ENCODE peak calls at places on chromosome 16, in four cellular contexts. A, J, V and M are unnamed samples.
A peak's percentile ranks its signal among the peaks of the same experiment; 100 is the strongest.

GRCh38 chr16:20901441-20902112 is 1.0 kb downstream of the LYRM1 start:
- DNase-seq in A (peak; percentile 62), J (peak; percentile 75), V (peak; percentile 55), M (peak; percentile 35)

GRCh38 chr16:56841233-56841632 is 23.8 kb upstream of the SLC12A3 start:
- DNase-seq in A (peak; percentile 83), J (peak; percentile 54), V (no peak), M (peak; percentile 59)

GRCh38 chr16:31157136-31157535 is 7.3 kb upstream of the PRSS36 start:
- DNase-seq in A (no peak), J (no peak), V (peak; percentile 27), M (no peak)

GRCh38 chr16:69376393-69377059 is 9.3 kb downstream of the TERF2 start:
- DNase-seq in A (no peak), J (no peak), V (no peak), M (no peak)

GRCh38 chr16:58859958-58860669 is 126.0 kb upstream of the GOT2 start:
- DNase-seq in A (no peak), J (no peak), V (no peak), M (no peak)

GRCh38 chr16:69049146-69049545 is 56.3 kb upstream of the HAS3 start:
- DNase-seq in A (peak; percentile 55), J (peak; percentile 51), V (no peak), M (peak; percentile 40)

GRCh38 chr16:76428858-76429257 is 151.7 kb downstream of the CNTNAP4 start:
- DNase-seq in A (peak; percentile 1), J (peak; percentile 5), V (no peak), M (no peak)

GRCh38 chr16:31360296-31360695 is 5.3 kb downstream of the ITGAX start:
- DNase-seq in A (no peak), J (no peak), V (no peak), M (no peak)

GRCh38 chr16:82639666-82640336 is 13.0 kb downstream of the CDH13 start:
- DNase-seq in A (peak; percentile 68), J (peak; percentile 71), V (peak; percentile 64), M (peak; percentile 44)

GRCh38 chr16:19595043-19595767 is 39.7 kb downstream of the VPS35L start:
- DNase-seq in A (peak; percentile 73), J (peak; percentile 89), V (no peak), M (peak; percentile 87)

GRCh38 chr16:80806957-80807356 is 2.6 kb upstream of the CDYL2 start:
- DNase-seq in A (peak; percentile 76), J (peak; percentile 53), V (no peak), M (peak; percentile 79)

DNA sequence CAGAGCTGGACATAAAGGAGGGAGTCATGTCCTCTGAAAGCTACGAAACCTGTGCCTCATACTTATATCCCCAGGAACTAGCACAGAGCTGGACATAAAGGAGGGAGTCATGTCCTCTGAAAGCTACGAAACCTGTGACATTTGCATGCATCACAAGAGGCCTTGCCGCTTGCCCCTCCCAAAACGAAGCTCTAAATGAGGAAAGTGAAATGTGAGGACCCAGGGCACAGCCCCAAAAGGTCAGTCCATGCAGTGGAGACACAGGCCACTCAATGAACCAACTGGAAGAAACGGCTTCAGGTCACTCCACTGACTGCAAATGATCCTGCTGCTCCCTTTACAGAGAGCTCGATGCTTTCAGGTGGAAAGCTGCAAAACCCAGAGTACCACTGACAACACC is 38.3 kb downstream of the COG7 start:
- DNase-seq in A (no peak), J (no peak), V (no peak), M (no peak)
- TF ChIP-seq CTCF in A (no peak), J (no peak), V (no peak), M (no peak)

GRCh38 chr16:51376080-51376479 is 225.0 kb upstream of the SALL1 start:
- DNase-seq in A (no peak), J (no peak), V (no peak), M (no peak)

GRCh38 chr16:51374790-51375189 is 223.7 kb upstream of the SALL1 start:
- DNase-seq in A (no peak), J (no peak), V (no peak), M (no peak)

GRCh38 chr16:51374346-51374745 is 223.3 kb upstream of the SALL1 start:
- DNase-seq in A (peak; percentile 87), J (peak; percentile 60), V (no peak), M (peak; percentile 88)
- TF ChIP-seq CTCF in A (peak; percentile 5), J (no peak), V (no peak), M (peak; percentile 40)

GRCh38 chr16:356756-357155 is 4.2 kb upstream of the AXIN1 start:
- DNase-seq in A (no peak), J (no peak), V (no peak), M (no peak)

GRCh38 chr16:359871-360697 is 7.6 kb upstream of the AXIN1 start:
- DNase-seq in A (no peak), J (no peak), V (no peak), M (no peak)

GRCh38 chr16:360698-361336 is 8.3 kb upstream of the AXIN1 start:
- DNase-seq in A (no peak), J (no peak), V (no peak), M (no peak)

GRCh38 chr16:361341-361871 is 8.9 kb upstream of the AXIN1 start:
- DNase-seq in A (no peak), J (no peak), V (no peak), M (no peak)

GRCh38 chr16:359067-359763 is 6.7 kb upstream of the AXIN1 start:
- DNase-seq in A (no peak), J (no peak), V (no peak), M (no peak)
- TF ChIP-seq CTCF in A (no peak), J (no peak), V (no peak), M (no peak)

GRCh38 chr16:6076631-6077030 is 979.0 kb upstream of the EEF2KMT start:
- DNase-seq in A (no peak), J (no peak), V (no peak), M (no peak)

DNA sequence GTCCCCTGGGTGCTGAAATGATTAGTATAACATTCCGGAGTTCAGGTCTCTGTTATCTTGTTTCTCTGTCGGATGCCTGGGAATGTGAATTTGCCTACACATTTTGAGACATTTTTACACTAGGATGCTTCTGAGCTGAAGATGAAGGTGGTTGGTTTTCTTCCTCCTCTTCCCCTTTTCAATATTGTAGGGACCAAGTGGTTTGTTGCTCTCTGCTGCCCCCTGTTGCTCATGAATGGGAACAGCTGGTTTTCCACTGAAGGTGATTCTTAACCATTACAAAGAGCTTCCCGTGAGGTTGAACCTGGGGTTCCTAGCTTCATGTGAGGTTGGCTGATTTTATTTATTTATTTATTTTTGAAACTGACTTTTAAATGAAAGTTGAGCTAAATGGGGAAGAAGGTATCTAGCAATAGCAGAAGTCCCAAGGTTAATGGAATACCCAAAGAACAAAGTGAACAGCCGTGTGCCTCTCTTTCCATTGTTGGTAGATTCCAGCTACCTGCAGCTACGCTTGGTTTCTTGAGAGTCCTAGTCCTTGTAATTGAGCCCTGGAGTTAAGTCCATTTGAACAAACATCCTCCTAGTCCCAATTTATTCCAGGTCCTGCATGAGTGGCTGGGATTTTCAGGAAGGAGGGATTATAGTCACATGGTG is 983.9 kb upstream of the EEF2KMT start:
- DNase-seq in A (no peak), J (no peak), V (no peak), M (no peak)
- TF ChIP-seq CTCF in A (peak; percentile 36), J (peak; percentile 35), V (no peak), M (peak; percentile 77)

GRCh38 chr16:17475104-17475503 is 4.3 kb upstream of the XYLT1 start:
- DNase-seq in A (no peak), J (no peak), V (no peak), M (no peak)

GRCh38 chr16:17471745-17472075 is 950 bp upstream of the XYLT1 start:
- DNase-seq in A (peak; percentile 90), J (no peak), V (no peak), M (peak; percentile 60)

GRCh38 chr16:17474572-17474971 is 3.8 kb upstream of the XYLT1 start:
- DNase-seq in A (no peak), J (no peak), V (peak; percentile 61), M (no peak)

GRCh38 chr16:17476414-17477259 is 5.9 kb upstream of the XYLT1 start:
- DNase-seq in A (peak; percentile 74), J (peak; percentile 62), V (peak; percentile 77), M (peak; percentile 66)

GRCh38 chr16:17474037-17474436 is 3.3 kb upstream of the XYLT1 start:
- DNase-seq in A (peak; percentile 42), J (peak; percentile 11), V (no peak), M (peak; percentile 37)
- TF ChIP-seq CTCF in A (peak; percentile 16), J (no peak), V (no peak), M (no peak)

DNA sequence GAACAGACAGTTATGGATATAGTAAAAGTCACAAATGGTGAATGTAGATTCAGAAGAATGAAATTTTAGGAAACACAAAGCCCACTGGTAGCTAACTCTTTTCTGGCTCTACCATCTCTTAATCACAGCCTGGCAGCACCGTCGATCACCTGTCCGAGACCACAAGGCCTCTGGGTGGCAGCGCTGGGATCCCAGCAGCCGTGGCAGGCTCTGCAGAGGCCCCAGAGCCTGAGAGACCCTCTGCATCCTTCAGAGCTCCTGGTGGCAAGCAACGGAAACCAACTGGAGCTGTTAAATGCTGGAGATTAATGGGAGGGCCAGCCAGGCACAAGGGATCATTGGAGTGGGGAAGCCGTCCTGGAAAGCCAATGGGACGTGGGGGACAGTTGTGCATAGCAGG is 26.3 kb downstream of the LAT start:
- DNase-seq in A (no peak), J (no peak), V (no peak), M (no peak)
- TF ChIP-seq CTCF in A (no peak), J (no peak), V (no peak), M (no peak)